ENCODE peak calls at places on chromosome 7, in six cellular contexts. One of them, this sample, is unnamed.

GRCh38 chr7:116356979-116357378 is 142.6 kb upstream of the CAV2 start:
- DNase-seq in GM23248: no peak
- DNase-seq in PC-9: no peak
- DNase-seq in H9: no peak
- DNase-seq in mammary epithelial cell: peak; percentile 5
- DNase-seq in astrocyte: peak; percentile 19
- DNase-seq in this sample: no peak

GRCh38 chr7:134755422-134756022 is 23.9 kb upstream of the CALD1 start:
- DNase-seq in GM23248: peak; percentile 77
- DNase-seq in PC-9: no peak
- DNase-seq in mammary epithelial cell: no peak
- DNase-seq in H9: no peak
- DNase-seq in astrocyte: no peak
- DNase-seq in this sample: no peak

GRCh38 chr7:2807846-2808772 is 36.0 kb downstream of the GNA12 start:
- DNase-seq in GM23248: peak; percentile 37
- DNase-seq in mammary epithelial cell: no peak
- DNase-seq in PC-9: no peak
- DNase-seq in astrocyte: no peak
- DNase-seq in H9: no peak
- DNase-seq in this sample: no peak

GRCh38 chr7:42476255-42476654 is 239.2 kb upstream of the GLI3 start:
- DNase-seq in GM23248: no peak
- DNase-seq in PC-9: no peak
- DNase-seq in astrocyte: no peak
- DNase-seq in H9: no peak
- DNase-seq in mammary epithelial cell: peak; percentile 62
- DNase-seq in this sample: no peak

GRCh38 chr7:157851501-157852067 is 514.8 kb downstream of the DNAJB6 start:
- DNase-seq in GM23248: no peak
- DNase-seq in mammary epithelial cell: no peak
- DNase-seq in PC-9: no peak
- DNase-seq in astrocyte: peak; percentile 1
- DNase-seq in H9: peak; percentile 85
- DNase-seq in this sample: no peak

GRCh38 chr7:73482746-73483145 is 39.3 kb downstream of the BAZ1B start:
- DNase-seq in mammary epithelial cell: no peak
- DNase-seq in H9: no peak
- DNase-seq in PC-9: no peak
- DNase-seq in astrocyte: no peak
- DNase-seq in GM23248: no peak
- DNase-seq in this sample: no peak

GRCh38 chr7:8637322-8637721 is 203.9 kb downstream of the NXPH1 start:
- DNase-seq in PC-9: no peak
- DNase-seq in mammary epithelial cell: no peak
- DNase-seq in astrocyte: no peak
- DNase-seq in GM23248: no peak
- DNase-seq in H9: no peak
- DNase-seq in this sample: no peak

GRCh38 chr7:50560865-50561351 is 4.3 kb downstream of the DDC start:
- DNase-seq in PC-9: no peak
- DNase-seq in GM23248: no peak
- DNase-seq in mammary epithelial cell: no peak
- DNase-seq in H9: no peak
- DNase-seq in astrocyte: no peak
- DNase-seq in this sample: no peak

GRCh38 chr7:3259711-3260424 is 41.2 kb upstream of the SDK1 start:
- DNase-seq in mammary epithelial cell: no peak
- DNase-seq in GM23248: no peak
- DNase-seq in astrocyte: peak; percentile 78
- DNase-seq in PC-9: no peak
- DNase-seq in H9: no peak
- DNase-seq in this sample: no peak

GRCh38 chr7:17095001-17095574 is 203.4 kb upstream of the AHR start:
- DNase-seq in mammary epithelial cell: peak; percentile 99
- DNase-seq in GM23248: peak; percentile 96
- DNase-seq in astrocyte: peak; percentile 87
- DNase-seq in PC-9: peak; percentile 63
- DNase-seq in H9: no peak
- DNase-seq in this sample: no peak

GRCh38 chr7:129553861-129554530 is 51.7 kb downstream of the SMKR1 start:
- DNase-seq in PC-9: no peak
- DNase-seq in H9: no peak
- DNase-seq in astrocyte: peak; percentile 42
- DNase-seq in GM23248: peak; percentile 85
- DNase-seq in mammary epithelial cell: no peak
- DNase-seq in this sample: no peak

GRCh38 chr7:27143022-27143949 is at the start of gene HOXA5:
- DNase-seq in mammary epithelial cell: peak; percentile 99
- DNase-seq in PC-9: no peak
- DNase-seq in astrocyte: peak; percentile 92
- DNase-seq in H9: peak; percentile 88
- DNase-seq in GM23248: no peak
- DNase-seq in this sample: peak; percentile 96

GRCh38 chr7:75617634-75618234 is 121.0 kb downstream of the HIP1 start:
- DNase-seq in H9: no peak
- DNase-seq in astrocyte: no peak
- DNase-seq in PC-9: peak; percentile 89
- DNase-seq in mammary epithelial cell: no peak
- DNase-seq in GM23248: no peak
- DNase-seq in this sample: no peak

GRCh38 chr7:106590209-106590816 is 70.6 kb downstream of the CCDC71L start:
- DNase-seq in mammary epithelial cell: no peak
- DNase-seq in astrocyte: no peak
- DNase-seq in H9: no peak
- DNase-seq in GM23248: no peak
- DNase-seq in PC-9: no peak
- DNase-seq in this sample: no peak
- H2AFZ ChIP-seq in mammary epithelial cell: no peak overlapping the region
- H2AFZ ChIP-seq in astrocyte: no peak overlapping the region
- H2AFZ ChIP-seq in H9: no peak overlapping the region
- H2AFZ ChIP-seq in GM23248: no peak overlapping the region
- H2AFZ ChIP-seq in PC-9: no peak overlapping the region
- H2AFZ ChIP-seq in this sample: no peak overlapping the region

GRCh38 chr7:20200965-20201364 is 16.2 kb downstream of the MACC1 start:
- DNase-seq in GM23248: no peak
- DNase-seq in astrocyte: no peak
- DNase-seq in mammary epithelial cell: no peak
- DNase-seq in H9: no peak
- DNase-seq in PC-9: no peak
- DNase-seq in this sample: no peak
- H2AFZ ChIP-seq in GM23248: no peak overlapping the region
- H2AFZ ChIP-seq in astrocyte: no peak overlapping the region
- H2AFZ ChIP-seq in mammary epithelial cell: no peak overlapping the region
- H2AFZ ChIP-seq in H9: no peak overlapping the region
- H2AFZ ChIP-seq in PC-9: no peak overlapping the region
- H2AFZ ChIP-seq in this sample: no peak overlapping the region

DNA sequence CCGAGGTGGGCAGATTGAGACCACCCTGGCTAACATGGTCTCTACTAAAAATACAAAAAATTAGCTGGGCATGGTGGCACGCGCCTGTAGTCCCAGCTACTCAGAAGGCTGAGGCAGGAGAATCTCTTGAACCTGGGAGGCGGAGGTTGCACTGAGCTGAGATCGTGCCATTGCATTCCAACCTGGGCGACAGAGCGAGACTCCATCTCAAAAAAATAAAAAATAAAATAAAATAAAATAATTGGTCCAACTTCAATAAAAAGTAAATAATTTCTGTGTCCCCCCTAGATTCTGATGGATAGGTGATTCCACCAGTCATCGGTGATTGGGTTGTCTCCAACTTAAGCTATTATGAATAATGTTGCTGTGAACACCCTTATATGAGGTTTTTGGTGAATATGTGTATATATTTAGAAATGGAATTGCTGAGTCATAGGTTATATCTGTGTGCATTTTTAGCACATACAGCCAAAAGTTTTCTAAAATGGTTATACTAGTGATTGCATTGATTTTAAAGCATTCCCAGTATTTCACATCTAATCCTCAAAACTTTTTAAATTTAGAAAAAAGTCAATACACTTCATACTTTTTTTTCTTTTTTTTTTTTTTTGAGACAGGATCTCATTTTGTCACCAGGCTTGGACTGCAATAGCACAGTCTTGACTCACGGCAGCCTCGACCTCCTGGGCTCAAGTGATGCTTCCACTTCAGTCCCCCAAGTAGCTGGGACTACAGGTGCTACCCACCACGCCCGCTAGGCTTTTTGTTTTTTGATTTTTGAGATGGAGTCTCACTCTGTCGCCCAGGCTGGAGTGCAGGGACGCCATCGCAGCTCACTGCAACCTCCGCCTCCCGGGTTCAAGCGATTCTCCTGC is 13.7 kb upstream of the SRPK2 start:
- DNase-seq in astrocyte: peak; percentile 32
- DNase-seq in H9: no peak
- DNase-seq in mammary epithelial cell: no peak
- DNase-seq in PC-9: no peak
- DNase-seq in GM23248: peak; percentile 67
- DNase-seq in this sample: no peak
- H2AFZ ChIP-seq in astrocyte: no peak overlapping the region
- H2AFZ ChIP-seq in H9: peak overlapping the region; percentile 63
- H2AFZ ChIP-seq in mammary epithelial cell: no peak overlapping the region
- H2AFZ ChIP-seq in PC-9: peak overlapping the region; percentile 27
- H2AFZ ChIP-seq in GM23248: peak overlapping the region; percentile 95
- H2AFZ ChIP-seq in this sample: no peak overlapping the region

DNA sequence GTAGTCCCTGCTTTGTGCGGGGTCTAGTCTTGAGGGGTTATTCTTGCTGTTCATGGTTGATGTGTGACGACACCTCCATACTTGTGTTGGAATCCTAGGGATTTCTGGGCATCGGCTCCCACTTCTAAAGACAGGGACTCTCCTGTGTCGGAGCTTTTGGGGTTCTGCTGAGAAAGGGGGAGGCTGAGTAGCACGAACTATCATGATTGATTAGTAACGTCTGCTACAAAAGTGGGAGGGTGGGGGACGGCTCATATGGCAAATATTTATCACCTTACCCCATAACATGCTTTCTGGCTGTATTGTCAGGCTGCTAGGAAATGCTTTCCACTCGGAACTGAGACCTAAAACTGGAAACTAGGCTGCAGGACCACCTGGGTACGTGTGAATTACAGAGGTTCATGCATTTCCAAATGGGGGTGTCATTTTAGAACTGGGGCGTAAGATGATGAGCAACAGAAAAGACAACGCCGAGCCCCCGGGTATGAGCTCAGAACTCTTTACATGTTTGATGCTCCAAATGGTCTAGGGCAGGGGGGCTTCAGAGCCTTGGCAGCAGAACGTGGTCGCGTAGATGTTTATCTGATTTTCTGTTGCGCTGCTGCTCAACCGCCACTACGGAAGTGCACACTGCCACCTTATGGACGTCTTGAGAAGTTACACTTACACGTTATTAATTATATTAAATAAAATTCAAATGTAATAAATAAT is 15.1 kb upstream of the NME8 start:
- DNase-seq in GM23248: peak; percentile 71
- DNase-seq in astrocyte: peak; percentile 18
- DNase-seq in mammary epithelial cell: peak; percentile 6
- DNase-seq in H9: peak; percentile 55
- DNase-seq in PC-9: no peak
- DNase-seq in this sample: peak; percentile 7
- H2AFZ ChIP-seq in GM23248: peak overlapping the region; percentile 97
- H2AFZ ChIP-seq in astrocyte: peak overlapping the region; percentile 72
- H2AFZ ChIP-seq in mammary epithelial cell: peak overlapping the region; percentile 85
- H2AFZ ChIP-seq in H9: no peak overlapping the region
- H2AFZ ChIP-seq in PC-9: peak overlapping the region; percentile 69
- H2AFZ ChIP-seq in this sample: peak overlapping the region; percentile 70

GRCh38 chr7:111082351-111082750 is 8.6 kb upstream of the LRRN3 start:
- DNase-seq in PC-9: no peak
- DNase-seq in H9: no peak
- DNase-seq in GM23248: peak; percentile 71
- DNase-seq in astrocyte: peak; percentile 84
- DNase-seq in mammary epithelial cell: no peak
- DNase-seq in this sample: no peak

GRCh38 chr7:111077001-111077400 is 13.9 kb upstream of the LRRN3 start:
- DNase-seq in astrocyte: no peak
- DNase-seq in mammary epithelial cell: no peak
- DNase-seq in PC-9: no peak
- DNase-seq in GM23248: no peak
- DNase-seq in H9: no peak
- DNase-seq in this sample: no peak

GRCh38 chr7:111081553-111081952 is 9.4 kb upstream of the LRRN3 start:
- DNase-seq in astrocyte: no peak
- DNase-seq in PC-9: no peak
- DNase-seq in GM23248: no peak
- DNase-seq in mammary epithelial cell: no peak
- DNase-seq in H9: no peak
- DNase-seq in this sample: no peak

GRCh38 chr7:111083423-111083822 is 7.5 kb upstream of the LRRN3 start:
- DNase-seq in PC-9: no peak
- DNase-seq in astrocyte: peak; percentile 63
- DNase-seq in GM23248: peak; percentile 71
- DNase-seq in H9: no peak
- DNase-seq in mammary epithelial cell: no peak
- DNase-seq in this sample: no peak

GRCh38 chr7:111080495-111081105 is 10.3 kb upstream of the LRRN3 start:
- DNase-seq in PC-9: no peak
- DNase-seq in astrocyte: no peak
- DNase-seq in mammary epithelial cell: no peak
- DNase-seq in H9: no peak
- DNase-seq in GM23248: no peak
- DNase-seq in this sample: no peak
- H2AFZ ChIP-seq in PC-9: no peak overlapping the region
- H2AFZ ChIP-seq in astrocyte: no peak overlapping the region
- H2AFZ ChIP-seq in mammary epithelial cell: no peak overlapping the region
- H2AFZ ChIP-seq in H9: no peak overlapping the region
- H2AFZ ChIP-seq in GM23248: no peak overlapping the region
- H2AFZ ChIP-seq in this sample: no peak overlapping the region

GRCh38 chr7:95915731-95916130 is 143.4 kb downstream of the DYNC1I1 start:
- DNase-seq in astrocyte: no peak
- DNase-seq in PC-9: no peak
- DNase-seq in H9: no peak
- DNase-seq in mammary epithelial cell: no peak
- DNase-seq in GM23248: peak; percentile 2
- DNase-seq in this sample: no peak
- H2AFZ ChIP-seq in astrocyte: no peak overlapping the region
- H2AFZ ChIP-seq in PC-9: no peak overlapping the region
- H2AFZ ChIP-seq in H9: no peak overlapping the region
- H2AFZ ChIP-seq in mammary epithelial cell: no peak overlapping the region
- H2AFZ ChIP-seq in GM23248: peak overlapping the region; percentile 37
- H2AFZ ChIP-seq in this sample: no peak overlapping the region

GRCh38 chr7:120743128-120743527 is 114.8 kb downstream of the TSPAN12 start:
- DNase-seq in GM23248: peak; percentile 1
- DNase-seq in PC-9: no peak
- DNase-seq in astrocyte: no peak
- DNase-seq in H9: no peak
- DNase-seq in mammary epithelial cell: no peak
- DNase-seq in this sample: no peak
- H2AFZ ChIP-seq in GM23248: no peak overlapping the region
- H2AFZ ChIP-seq in PC-9: peak overlapping the region; percentile 77
- H2AFZ ChIP-seq in astrocyte: no peak overlapping the region
- H2AFZ ChIP-seq in H9: no peak overlapping the region
- H2AFZ ChIP-seq in mammary epithelial cell: no peak overlapping the region
- H2AFZ ChIP-seq in this sample: peak overlapping the region; percentile 13

GRCh38 chr7:98616381-98617050 is 569 bp upstream of the NPTX2 start:
- DNase-seq in mammary epithelial cell: no peak
- DNase-seq in GM23248: no peak
- DNase-seq in astrocyte: no peak
- DNase-seq in H9: peak; percentile 69
- DNase-seq in PC-9: no peak
- DNase-seq in this sample: peak; percentile 76
- H2AFZ ChIP-seq in mammary epithelial cell: no peak overlapping the region
- H2AFZ ChIP-seq in GM23248: no peak overlapping the region
- H2AFZ ChIP-seq in astrocyte: no peak overlapping the region
- H2AFZ ChIP-seq in H9: no peak overlapping the region
- H2AFZ ChIP-seq in PC-9: no peak overlapping the region
- H2AFZ ChIP-seq in this sample: peak overlapping the region; percentile 64

GRCh38 chr7:85924062-85924461 is 719.6 kb upstream of the GRM3 start:
- DNase-seq in H9: no peak
- DNase-seq in astrocyte: no peak
- DNase-seq in PC-9: no peak
- DNase-seq in mammary epithelial cell: no peak
- DNase-seq in GM23248: no peak
- DNase-seq in this sample: no peak
- H2AFZ ChIP-seq in H9: no peak overlapping the region
- H2AFZ ChIP-seq in astrocyte: no peak overlapping the region
- H2AFZ ChIP-seq in PC-9: no peak overlapping the region
- H2AFZ ChIP-seq in mammary epithelial cell: no peak overlapping the region
- H2AFZ ChIP-seq in GM23248: no peak overlapping the region
- H2AFZ ChIP-seq in this sample: no peak overlapping the region